ENCODE peak calls at places on chromosomes 4 and X, in ten cellular contexts. N is mucosa of descending colon, X is AG04450, O is Caco-2, W is lower lobe of right lung, P is brain microvascular endothelial cell, A is endothelial cell of umbilical vein, F is colonic mucosa, L is right lobe of liver, H is dorsolateral prefrontal cortex. I is an unnamed sample.
A peak's percentile ranks its signal among the peaks of the same experiment; 100 is the strongest.

GRCh38 chr4:13821522-13821921 is 194.0 kb upstream of the BOD1L1 start:
- DNase-seq in N (no peak), X (no peak), O (peak; percentile 11), W (no peak), P (no peak), A (no peak), F (no peak), L (no peak), H (no peak), I (no peak)

GRCh38 chr4:16777726-16778125 is 120.7 kb downstream of the LDB2 start:
- DNase-seq in N (no peak), X (no peak), O (no peak), W (no peak), P (no peak), A (no peak), F (no peak), L (no peak), H (no peak), I (no peak)

GRCh38 chrX:100615015-100615414 is 21.6 kb downstream of the TSPAN6 start:
- DNase-seq in N (peak; percentile 38), X (peak; percentile 10), O (peak; percentile 55), W (no peak), P (peak; percentile 43), A (peak; percentile 74), F (peak; percentile 35), L (no peak), H (no peak), I (no peak)

GRCh38 chrX:77447339-77448149 is at the start of gene FGF16:
- DNase-seq in N (no peak), X (no peak), O (no peak), W (no peak), P (no peak), A (peak; percentile 33), F (no peak), L (peak; percentile 21), H (no peak), I (no peak)

GRCh38 chr4:4693258-4693657 is 151.4 kb upstream of the STX18 start:
- DNase-seq in N (no peak), X (no peak), O (no peak), W (no peak), P (no peak), A (no peak), F (no peak), L (no peak), H (no peak), I (no peak)

GRCh38 chr4:36243355-36244256 is 708 bp downstream of the ARAP2 start:
- DNase-seq in N (peak; percentile 68), X (no peak), O (no peak), W (peak; percentile 74), P (no peak), A (no peak), F (peak; percentile 64), L (no peak), H (peak; percentile 67), I (peak; percentile 38)

GRCh38 chrX:30713061-30713525 is 59.9 kb downstream of the GK start:
- DNase-seq in N (peak; percentile 72), X (peak; percentile 10), O (peak; percentile 70), W (peak; percentile 46), P (peak; percentile 52), A (peak; percentile 45), F (peak; percentile 55), L (no peak), H (peak; percentile 44), I (peak; percentile 46)

GRCh38 chrX:15679246-15679645 is 14.6 kb upstream of the CLTRN start:
- DNase-seq in N (peak; percentile 2), X (no peak), O (no peak), W (no peak), P (no peak), A (no peak), F (no peak), L (no peak), H (no peak), I (no peak)

GRCh38 chrX:65925592-65925991 is 114.3 kb downstream of the VSIG4 start:
- DNase-seq in N (no peak), X (no peak), O (no peak), W (no peak), P (no peak), A (no peak), F (no peak), L (no peak), H (no peak), I (no peak)

GRCh38 chr4:157045507-157046127 is 30.3 kb upstream of the GLRB start:
- DNase-seq in N (peak; percentile 22), X (peak; percentile 61), O (peak; percentile 48), W (no peak), P (peak; percentile 74), A (peak; percentile 71), F (no peak), L (no peak), H (no peak), I (no peak)

GRCh38 chrX:47936224-47936939 is 67.4 kb downstream of the ZNF182 start:
- DNase-seq in N (no peak), X (no peak), O (no peak), W (no peak), P (no peak), A (no peak), F (no peak), L (no peak), H (no peak), I (no peak)

GRCh38 chr4:11073621-11074051 is 355.1 kb downstream of the HS3ST1 start:
- DNase-seq in N (peak; percentile 34), X (no peak), O (no peak), W (no peak), P (peak; percentile 55), A (no peak), F (peak; percentile 42), L (no peak), H (no peak), I (no peak)

DNA sequence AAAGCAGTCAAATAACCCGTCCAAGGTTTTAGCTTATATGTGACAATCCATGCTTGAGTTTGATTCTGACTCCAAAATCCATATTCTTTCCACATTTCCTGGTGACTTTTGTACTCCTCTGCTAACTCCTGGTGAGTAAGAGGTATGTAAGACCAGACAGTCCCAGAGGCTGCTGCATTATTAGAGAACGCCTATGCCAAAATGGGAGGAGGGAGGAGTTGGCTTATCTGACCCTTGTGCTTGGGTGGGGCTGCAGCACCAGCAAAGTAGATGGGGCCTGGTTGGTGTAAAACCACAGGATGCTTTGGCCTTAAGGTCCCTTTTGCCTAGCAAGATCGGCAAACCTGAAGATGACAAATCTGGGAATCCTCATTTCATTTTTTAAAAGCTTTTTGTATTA is 9.1 kb upstream of the RNF212 start:
- DNase-seq in N (no peak), X (no peak), O (no peak), W (no peak), P (no peak), A (no peak), F (peak; percentile 29), L (no peak), H (no peak), I (no peak)
- TF ChIP-seq CTCF in N (no peak), X (no peak), O (no peak), W (no peak), P (no peak), A (no peak), F (no peak), L (no peak), H (no peak), I (no peak)

GRCh38 chr4:110637408-110638131 is 14.7 kb upstream of the PITX2 start:
- DNase-seq in N (no peak), X (no peak), O (peak; percentile 68), W (no peak), P (no peak), A (no peak), F (no peak), L (no peak), H (no peak), I (no peak)

GRCh38 chr4:110636231-110636676 is 13.4 kb upstream of the PITX2 start:
- DNase-seq in N (no peak), X (no peak), O (no peak), W (no peak), P (no peak), A (no peak), F (no peak), L (no peak), H (no peak), I (no peak)

GRCh38 chr4:110636677-110637407 is 14.0 kb upstream of the PITX2 start:
- DNase-seq in N (no peak), X (no peak), O (peak; percentile 86), W (no peak), P (no peak), A (no peak), F (no peak), L (no peak), H (no peak), I (no peak)

GRCh38 chr4:110639207-110640092 is 16.6 kb upstream of the PITX2 start:
- DNase-seq in N (no peak), X (no peak), O (no peak), W (peak; percentile 28), P (no peak), A (no peak), F (no peak), L (no peak), H (no peak), I (no peak)

GRCh38 chr4:110638347-110638746 is 15.5 kb upstream of the PITX2 start:
- DNase-seq in N (no peak), X (no peak), O (no peak), W (no peak), P (no peak), A (no peak), F (no peak), L (no peak), H (no peak), I (no peak)
- H3K4me3 ChIP-seq in N (no peak overlapping the region), X (no peak overlapping the region), O (no peak overlapping the region), W (no peak overlapping the region), P (no peak overlapping the region), A (no peak overlapping the region), F (no peak overlapping the region), L (no peak overlapping the region), H (no peak overlapping the region), I (no peak overlapping the region)

DNA sequence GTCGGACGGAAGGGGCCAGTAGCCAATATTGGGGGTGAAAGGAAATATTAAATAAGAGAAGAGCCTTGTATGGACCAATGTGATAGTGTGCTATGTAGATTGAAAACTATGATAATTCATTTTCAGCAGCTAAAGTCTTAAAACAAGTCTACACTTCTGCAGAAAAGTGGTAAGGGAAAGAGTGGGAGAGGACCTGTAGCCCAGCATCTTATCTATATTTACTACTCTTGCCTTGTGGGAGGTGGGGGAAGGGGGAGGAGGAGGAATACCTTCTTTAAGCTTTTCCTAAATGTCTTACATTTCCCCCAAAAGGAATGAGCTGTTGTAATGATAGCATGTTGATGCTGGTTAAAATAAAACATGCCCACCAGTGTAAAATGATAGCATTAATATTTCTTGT is 220.0 kb upstream of the SPRY1 start:
- DNase-seq in N (no peak), X (no peak), O (no peak), W (no peak), P (no peak), A (no peak), F (no peak), L (no peak), H (no peak), I (no peak)
- TF ChIP-seq CTCF in N (no peak), X (no peak), O (no peak), W (no peak), P (no peak), A (no peak), F (no peak), L (no peak), H (no peak), I (no peak)

DNA sequence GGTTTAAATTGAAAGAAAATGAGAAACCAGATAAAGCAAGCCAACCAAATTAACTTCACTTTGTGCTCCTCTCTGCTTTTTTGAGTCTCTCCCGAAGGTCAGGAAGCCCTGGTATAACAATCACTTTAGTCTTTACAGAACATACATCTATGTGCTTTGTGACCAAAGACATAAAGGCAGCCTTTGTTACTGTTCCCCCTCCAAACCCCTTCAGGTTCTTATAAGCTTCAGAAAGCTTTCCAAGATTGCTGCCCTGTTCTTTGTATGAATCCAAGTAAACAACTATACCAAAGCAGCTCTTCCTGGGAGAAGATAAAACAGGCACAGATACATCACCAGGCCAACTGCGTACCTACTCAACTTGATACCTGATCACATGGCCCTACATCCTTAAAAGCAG is 28.7 kb downstream of the RLIM start:
- DNase-seq in N (no peak), X (no peak), O (no peak), W (no peak), P (no peak), A (no peak), F (no peak), L (no peak), H (no peak), I (no peak)
- H3K4me3 ChIP-seq in N (no peak overlapping the region), X (no peak overlapping the region), O (no peak overlapping the region), W (no peak overlapping the region), P (no peak overlapping the region), A (no peak overlapping the region), F (no peak overlapping the region), L (no peak overlapping the region), H (no peak overlapping the region), I (no peak overlapping the region)

I was measured in stomach.